ENCODE peak calls at places on chromosomes 11 and 22, in seven cellular contexts. One of them, this sample, is unnamed. For H3K27me3, the result is how much of the 10 kb centered on the place peaks cover.

GRCh38 chr11:46381046-46381835 is at the start of gene MDK:
- DNase-seq in H9: peak
- DNase-seq in uterus: no peak
- DNase-seq in lower lobe of right lung: peak
- DNase-seq in body of pancreas: peak
- DNase-seq in CD4-positive, alpha-beta T cell: no peak
- DNase-seq in psoas muscle: no peak
- DNase-seq in this sample: peak

GRCh38 chr11:121472310-121472709 is 19.5 kb upstream of the SORL1-AS1 start:
- DNase-seq in H9: no peak
- DNase-seq in uterus: no peak
- DNase-seq in lower lobe of right lung: no peak
- DNase-seq in body of pancreas: no peak
- DNase-seq in CD4-positive, alpha-beta T cell: no peak
- DNase-seq in psoas muscle: no peak
- DNase-seq in this sample: no peak

GRCh38 chr22:24978308-24978707 is 25.8 kb downstream of the KIAA1671 start:
- DNase-seq in H9: no peak
- DNase-seq in uterus: no peak
- DNase-seq in lower lobe of right lung: no peak
- DNase-seq in body of pancreas: no peak
- DNase-seq in CD4-positive, alpha-beta T cell: no peak
- DNase-seq in psoas muscle: no peak
- DNase-seq in this sample: no peak

GRCh38 chr22:43477966-43478365 is 66.2 kb downstream of the MPPED1 start:
- DNase-seq in H9: no peak
- DNase-seq in uterus: no peak
- DNase-seq in lower lobe of right lung: no peak
- DNase-seq in body of pancreas: no peak
- DNase-seq in CD4-positive, alpha-beta T cell: no peak
- DNase-seq in psoas muscle: no peak
- DNase-seq in this sample: no peak

GRCh38 chr11:102429691-102430090 is 22.9 kb downstream of the TMEM123 start:
- DNase-seq in H9: no peak
- DNase-seq in uterus: no peak
- DNase-seq in lower lobe of right lung: no peak
- DNase-seq in body of pancreas: no peak
- DNase-seq in CD4-positive, alpha-beta T cell: no peak
- DNase-seq in psoas muscle: no peak
- DNase-seq in this sample: no peak

GRCh38 chr11:30346068-30346688 is 23.3 kb downstream of the ARL14EP start:
- DNase-seq in H9: no peak
- DNase-seq in uterus: no peak
- DNase-seq in lower lobe of right lung: no peak
- DNase-seq in body of pancreas: no peak
- DNase-seq in CD4-positive, alpha-beta T cell: no peak
- DNase-seq in psoas muscle: no peak
- DNase-seq in this sample: no peak

GRCh38 chr11:15692739-15693138 is 578.0 kb downstream of the INSC start:
- DNase-seq in H9: no peak
- DNase-seq in uterus: no peak
- DNase-seq in lower lobe of right lung: no peak
- DNase-seq in body of pancreas: no peak
- DNase-seq in CD4-positive, alpha-beta T cell: no peak
- DNase-seq in psoas muscle: no peak
- DNase-seq in this sample: no peak

GRCh38 chr11:11149671-11150459 is 203.2 kb downstream of the CSNK2A3 start:
- DNase-seq in H9: no peak
- DNase-seq in uterus: no peak
- DNase-seq in lower lobe of right lung: no peak
- DNase-seq in body of pancreas: no peak
- DNase-seq in CD4-positive, alpha-beta T cell: peak
- DNase-seq in psoas muscle: no peak
- DNase-seq in this sample: no peak

GRCh38 chr22:20573830-20574615 is 66.6 kb downstream of the MED15 start:
- DNase-seq in H9: no peak
- DNase-seq in uterus: no peak
- DNase-seq in lower lobe of right lung: no peak
- DNase-seq in body of pancreas: no peak
- DNase-seq in CD4-positive, alpha-beta T cell: no peak
- DNase-seq in psoas muscle: no peak
- DNase-seq in this sample: no peak

GRCh38 chr22:37739000-37739399 is 42.2 kb downstream of the TRIOBP start:
- DNase-seq in H9: no peak
- DNase-seq in uterus: peak
- DNase-seq in lower lobe of right lung: peak
- DNase-seq in body of pancreas: peak
- DNase-seq in CD4-positive, alpha-beta T cell: no peak
- DNase-seq in psoas muscle: peak
- DNase-seq in this sample: no peak

GRCh38 chr22:48968201-48968959 is 859.3 kb downstream of the BRD1 start:
- DNase-seq in H9: peak
- DNase-seq in uterus: no peak
- DNase-seq in lower lobe of right lung: no peak
- DNase-seq in body of pancreas: peak
- DNase-seq in CD4-positive, alpha-beta T cell: peak
- DNase-seq in psoas muscle: no peak
- DNase-seq in this sample: peak

GRCh38 chr11:130629039-130629438 is 180.6 kb downstream of the ADAMTS15 start:
- DNase-seq in H9: no peak
- DNase-seq in uterus: no peak
- DNase-seq in lower lobe of right lung: no peak
- DNase-seq in body of pancreas: no peak
- DNase-seq in CD4-positive, alpha-beta T cell: no peak
- DNase-seq in psoas muscle: no peak
- DNase-seq in this sample: no peak

GRCh38 chr11:74731301-74732094 is at the start of gene CHRDL2:
- DNase-seq in H9: no peak
- DNase-seq in uterus: peak
- DNase-seq in lower lobe of right lung: no peak
- DNase-seq in body of pancreas: peak
- DNase-seq in CD4-positive, alpha-beta T cell: no peak
- DNase-seq in psoas muscle: peak
- DNase-seq in this sample: no peak

GRCh38 chr11:86941077-86941870 is 13.9 kb downstream of the FZD4 start:
- DNase-seq in H9: no peak
- DNase-seq in uterus: no peak
- DNase-seq in lower lobe of right lung: no peak
- DNase-seq in body of pancreas: no peak
- DNase-seq in CD4-positive, alpha-beta T cell: no peak
- DNase-seq in psoas muscle: no peak
- DNase-seq in this sample: no peak

GRCh38 chr11:45901646-45902045 is 5.4 kb downstream of the FREY1 start:
- DNase-seq in H9: no peak
- DNase-seq in uterus: no peak
- DNase-seq in lower lobe of right lung: no peak
- DNase-seq in body of pancreas: no peak
- DNase-seq in CD4-positive, alpha-beta T cell: no peak
- DNase-seq in psoas muscle: no peak
- DNase-seq in this sample: no peak

GRCh38 chr11:12625438-12626071 is 48.7 kb upstream of the TEAD1 start:
- DNase-seq in H9: no peak
- DNase-seq in uterus: no peak
- DNase-seq in lower lobe of right lung: no peak
- DNase-seq in body of pancreas: no peak
- DNase-seq in CD4-positive, alpha-beta T cell: no peak
- DNase-seq in psoas muscle: no peak
- DNase-seq in this sample: no peak

GRCh38 chr11:45872513-45873356 is 12.7 kb upstream of the MAPK8IP1 start:
- DNase-seq in H9: peak
- DNase-seq in uterus: no peak
- DNase-seq in lower lobe of right lung: no peak
- DNase-seq in body of pancreas: peak
- DNase-seq in CD4-positive, alpha-beta T cell: peak
- DNase-seq in psoas muscle: peak
- DNase-seq in this sample: no peak

GRCh38 chr11:117523680-117524079 is 196.0 kb downstream of the CEP164 start:
- DNase-seq in H9: no peak
- DNase-seq in uterus: no peak
- DNase-seq in lower lobe of right lung: no peak
- DNase-seq in body of pancreas: no peak
- DNase-seq in CD4-positive, alpha-beta T cell: no peak
- DNase-seq in psoas muscle: no peak
- DNase-seq in this sample: no peak

GRCh38 chr11:23201936-23202522 is 341.8 kb upstream of the CCDC179 start:
- DNase-seq in H9: no peak
- DNase-seq in uterus: no peak
- DNase-seq in lower lobe of right lung: no peak
- DNase-seq in body of pancreas: no peak
- DNase-seq in CD4-positive, alpha-beta T cell: no peak
- DNase-seq in psoas muscle: no peak
- DNase-seq in this sample: no peak

GRCh38 chr22:27885977-27886842 is 32.8 kb downstream of the PITPNB start:
- DNase-seq in H9: no peak
- DNase-seq in uterus: peak
- DNase-seq in lower lobe of right lung: no peak
- DNase-seq in body of pancreas: peak
- DNase-seq in CD4-positive, alpha-beta T cell: peak
- DNase-seq in psoas muscle: no peak
- DNase-seq in this sample: peak

GRCh38 chr22:37427128-37427710 is at the start of gene ELFN2:
- DNase-seq in H9: no peak
- DNase-seq in uterus: no peak
- DNase-seq in lower lobe of right lung: no peak
- DNase-seq in body of pancreas: peak
- DNase-seq in CD4-positive, alpha-beta T cell: no peak
- DNase-seq in psoas muscle: no peak
- DNase-seq in this sample: no peak

GRCh38 chr11:45472713-45473317 is 186.7 kb upstream of the SYT13 start:
- DNase-seq in H9: no peak
- DNase-seq in uterus: no peak
- DNase-seq in lower lobe of right lung: no peak
- DNase-seq in body of pancreas: peak
- DNase-seq in CD4-positive, alpha-beta T cell: no peak
- DNase-seq in psoas muscle: no peak
- DNase-seq in this sample: no peak

GRCh38 chr11:4095509-4096230 is 1.1 kb downstream of the RRM1 start:
- DNase-seq in H9: no peak
- DNase-seq in uterus: no peak
- DNase-seq in lower lobe of right lung: no peak
- DNase-seq in body of pancreas: no peak
- DNase-seq in CD4-positive, alpha-beta T cell: no peak
- DNase-seq in psoas muscle: no peak
- DNase-seq in this sample: no peak

GRCh38 chr11:92249156-92249753 is 24.6 kb downstream of the FAT3 start:
- DNase-seq in H9: no peak
- DNase-seq in uterus: no peak
- DNase-seq in lower lobe of right lung: no peak
- DNase-seq in body of pancreas: no peak
- DNase-seq in CD4-positive, alpha-beta T cell: no peak
- DNase-seq in psoas muscle: no peak
- DNase-seq in this sample: no peak

GRCh38 chr11:37905707-37906417 is 1307.8 kb upstream of the RAG2 start:
- DNase-seq in H9: no peak
- DNase-seq in uterus: no peak
- DNase-seq in lower lobe of right lung: no peak
- DNase-seq in body of pancreas: peak
- DNase-seq in CD4-positive, alpha-beta T cell: no peak
- DNase-seq in psoas muscle: no peak
- DNase-seq in this sample: peak

GRCh38 chr22:31926969-31927368 is 17.4 kb upstream of the YWHAH start:
- DNase-seq in H9: peak
- DNase-seq in uterus: no peak
- DNase-seq in lower lobe of right lung: no peak
- DNase-seq in body of pancreas: no peak
- DNase-seq in CD4-positive, alpha-beta T cell: no peak
- DNase-seq in psoas muscle: no peak
- DNase-seq in this sample: no peak

GRCh38 chr11:33691051-33691864 is 9.4 kb downstream of the C11orf91 start:
- DNase-seq in H9: no peak
- DNase-seq in uterus: no peak
- DNase-seq in lower lobe of right lung: no peak
- DNase-seq in body of pancreas: no peak
- DNase-seq in CD4-positive, alpha-beta T cell: no peak
- DNase-seq in psoas muscle: no peak
- DNase-seq in this sample: peak

GRCh38 chr11:123586568-123586967 is 67.9 kb downstream of the SCN3B start:
- DNase-seq in H9: no peak
- DNase-seq in uterus: no peak
- DNase-seq in lower lobe of right lung: no peak
- DNase-seq in body of pancreas: no peak
- DNase-seq in CD4-positive, alpha-beta T cell: no peak
- DNase-seq in psoas muscle: no peak
- DNase-seq in this sample: no peak

GRCh38 chr11:82732734-82733443 is 775 bp downstream of the FAM181B start:
- DNase-seq in H9: peak
- DNase-seq in uterus: no peak
- DNase-seq in lower lobe of right lung: no peak
- DNase-seq in body of pancreas: peak
- DNase-seq in CD4-positive, alpha-beta T cell: no peak
- DNase-seq in psoas muscle: no peak
- DNase-seq in this sample: peak

GRCh38 chr11:61713464-61713863 is 33.3 kb downstream of the DAGLA start:
- DNase-seq in H9: no peak
- DNase-seq in uterus: no peak
- DNase-seq in lower lobe of right lung: no peak
- DNase-seq in body of pancreas: no peak
- DNase-seq in CD4-positive, alpha-beta T cell: no peak
- DNase-seq in psoas muscle: no peak
- DNase-seq in this sample: no peak
- H3K27me3 ChIP-seq in H9: under half
- H3K27me3 ChIP-seq in uterus: under half
- H3K27me3 ChIP-seq in lower lobe of right lung: under half
- H3K27me3 ChIP-seq in body of pancreas: under half
- H3K27me3 ChIP-seq in CD4-positive, alpha-beta T cell: under half
- H3K27me3 ChIP-seq in psoas muscle: under half
- H3K27me3 ChIP-seq in this sample: under half

DNA sequence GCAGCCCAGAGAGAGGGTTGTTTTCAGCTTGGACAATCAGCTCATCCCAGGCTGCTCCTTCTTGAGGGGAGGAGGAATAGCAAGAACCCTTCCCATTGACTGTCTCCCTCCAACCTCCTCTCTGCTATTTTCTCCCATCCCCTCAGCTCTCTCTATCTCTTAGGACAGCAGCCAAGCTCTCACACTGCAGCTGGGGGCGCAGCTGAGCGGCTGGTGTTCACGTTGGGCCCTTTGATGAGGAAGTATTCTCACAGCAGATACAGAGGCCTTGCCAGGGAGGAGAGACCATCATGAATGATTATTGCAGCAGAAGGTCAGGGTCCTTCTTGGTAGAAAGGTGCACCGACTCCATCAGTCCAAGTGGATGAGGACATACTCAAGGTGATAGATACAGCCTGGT is 26.5 kb upstream of the CADM1 start:
- DNase-seq in H9: peak
- DNase-seq in uterus: no peak
- DNase-seq in lower lobe of right lung: no peak
- DNase-seq in body of pancreas: no peak
- DNase-seq in CD4-positive, alpha-beta T cell: no peak
- DNase-seq in psoas muscle: no peak
- DNase-seq in this sample: no peak
- TF ChIP-seq CTCF in H9: peak
- TF ChIP-seq CTCF in uterus: no peak
- TF ChIP-seq CTCF in lower lobe of right lung: no peak
- TF ChIP-seq CTCF in body of pancreas: no peak
- TF ChIP-seq CTCF in CD4-positive, alpha-beta T cell: no peak
- TF ChIP-seq CTCF in psoas muscle: no peak
- TF ChIP-seq CTCF in this sample: no peak

GRCh38 chr11:20616908-20617307 is 17.5 kb downstream of the SLC6A5 start:
- DNase-seq in H9: no peak
- DNase-seq in uterus: no peak
- DNase-seq in lower lobe of right lung: no peak
- DNase-seq in body of pancreas: no peak
- DNase-seq in CD4-positive, alpha-beta T cell: no peak
- DNase-seq in psoas muscle: peak
- DNase-seq in this sample: no peak
- H3K27me3 ChIP-seq in H9: under half
- H3K27me3 ChIP-seq in uterus: under half
- H3K27me3 ChIP-seq in lower lobe of right lung: under half
- H3K27me3 ChIP-seq in body of pancreas: under half
- H3K27me3 ChIP-seq in CD4-positive, alpha-beta T cell: under half
- H3K27me3 ChIP-seq in psoas muscle: under half
- H3K27me3 ChIP-seq in this sample: under half

GRCh38 chr11:65421204-65422103 is 1.1 kb upstream of the NEAT1 start:
- DNase-seq in H9: peak
- DNase-seq in uterus: peak
- DNase-seq in lower lobe of right lung: peak
- DNase-seq in body of pancreas: peak
- DNase-seq in CD4-positive, alpha-beta T cell: peak
- DNase-seq in psoas muscle: peak
- DNase-seq in this sample: peak
- TF ChIP-seq CTCF in H9: no peak
- TF ChIP-seq CTCF in uterus: no peak
- TF ChIP-seq CTCF in lower lobe of right lung: no peak
- TF ChIP-seq CTCF in body of pancreas: no peak
- TF ChIP-seq CTCF in CD4-positive, alpha-beta T cell: no peak
- TF ChIP-seq CTCF in psoas muscle: no peak
- TF ChIP-seq CTCF in this sample: no peak